ENCODE peak calls at places on chromosome 2, in four cellular contexts. One of them, this sample, is unnamed.

GRCh38 chr2:108399479-108399878 is 21.7 kb downstream of the SULT1C4 start:
- DNase-seq in HepG2: no peak
- DNase-seq in H1: no peak
- DNase-seq in K562: no peak
- DNase-seq in this sample: no peak

GRCh38 chr2:195486987-195487644 is 169.9 kb upstream of the SLC39A10 start:
- DNase-seq in K562: peak; percentile 89
- DNase-seq in H1: no peak
- DNase-seq in HepG2: no peak
- DNase-seq in this sample: peak; percentile 7

GRCh38 chr2:45823723-45824206 is 172.3 kb downstream of the PRKCE start:
- DNase-seq in HepG2: no peak
- DNase-seq in K562: no peak
- DNase-seq in H1: no peak
- DNase-seq in this sample: no peak

GRCh38 chr2:75614062-75614710 is 32.4 kb upstream of the MRPL19 start:
- DNase-seq in H1: no peak
- DNase-seq in HepG2: no peak
- DNase-seq in K562: no peak
- DNase-seq in this sample: no peak

GRCh38 chr2:134146161-134146560 is 107.7 kb upstream of the MGAT5 start:
- DNase-seq in H1: no peak
- DNase-seq in HepG2: no peak
- DNase-seq in K562: no peak
- DNase-seq in this sample: no peak

GRCh38 chr2:223488814-223489213 is 113.3 kb downstream of the SCG2 start:
- DNase-seq in H1: no peak
- DNase-seq in HepG2: no peak
- DNase-seq in K562: peak; percentile 29
- DNase-seq in this sample: no peak

GRCh38 chr2:119383410-119384140 is 16.8 kb downstream of the DBI start:
- DNase-seq in H1: no peak
- DNase-seq in HepG2: no peak
- DNase-seq in K562: no peak
- DNase-seq in this sample: no peak

GRCh38 chr2:197205590-197206215 is 104.9 kb downstream of the ANKRD44 start:
- DNase-seq in H1: no peak
- DNase-seq in HepG2: no peak
- DNase-seq in K562: no peak
- DNase-seq in this sample: no peak

GRCh38 chr2:138071720-138072719 is 107.7 kb downstream of the HNMT start:
- DNase-seq in H1: no peak
- DNase-seq in K562: no peak
- DNase-seq in HepG2: peak; percentile 39
- DNase-seq in this sample: no peak

GRCh38 chr2:19299032-19299431 is 59.4 kb downstream of the OSR1 start:
- DNase-seq in K562: no peak
- DNase-seq in HepG2: no peak
- DNase-seq in H1: no peak
- DNase-seq in this sample: no peak

GRCh38 chr2:58571181-58571852 is 330.2 kb upstream of the FANCL start:
- DNase-seq in HepG2: peak; percentile 50
- DNase-seq in K562: peak; percentile 85
- DNase-seq in H1: peak; percentile 53
- DNase-seq in this sample: peak; percentile 77

GRCh38 chr2:181394741-181395437 is 62.3 kb upstream of the ITGA4 start:
- DNase-seq in HepG2: no peak
- DNase-seq in K562: no peak
- DNase-seq in H1: no peak
- DNase-seq in this sample: no peak

GRCh38 chr2:210224660-210225460 is at the start of gene ACADL:
- DNase-seq in H1: peak; percentile 76
- DNase-seq in K562: no peak
- DNase-seq in HepG2: no peak
- DNase-seq in this sample: no peak
- TF ChIP-seq JUND in H1: no peak
- TF ChIP-seq JUND in K562: no peak
- TF ChIP-seq JUND in HepG2: no peak
- TF ChIP-seq JUND in this sample: no peak

DNA sequence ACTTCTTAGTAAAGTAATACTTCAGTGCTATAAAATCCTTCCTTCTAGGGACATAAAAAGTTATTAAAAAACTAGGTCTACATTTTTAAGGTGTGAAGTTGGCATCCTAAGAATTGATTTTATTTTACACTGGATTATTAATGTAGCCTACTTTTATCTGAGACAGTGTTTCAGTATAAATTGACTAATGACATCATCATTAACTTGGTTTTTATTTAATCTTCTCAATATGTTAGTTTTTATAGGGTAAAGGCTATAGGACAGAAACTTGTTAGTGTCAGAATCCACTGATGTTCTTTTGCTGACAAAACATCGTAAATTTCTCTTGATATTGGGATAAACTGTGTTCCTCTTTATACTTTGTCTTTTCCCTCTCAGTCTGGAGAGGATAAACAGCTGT is 570.0 kb downstream of the EPHA4 start:
- DNase-seq in H1: no peak
- DNase-seq in HepG2: no peak
- DNase-seq in K562: no peak
- DNase-seq in this sample: no peak
- TF ChIP-seq POLR2A in H1: no peak
- TF ChIP-seq POLR2A in HepG2: no peak
- TF ChIP-seq POLR2A in K562: no peak
- TF ChIP-seq POLR2A in this sample: no peak

DNA sequence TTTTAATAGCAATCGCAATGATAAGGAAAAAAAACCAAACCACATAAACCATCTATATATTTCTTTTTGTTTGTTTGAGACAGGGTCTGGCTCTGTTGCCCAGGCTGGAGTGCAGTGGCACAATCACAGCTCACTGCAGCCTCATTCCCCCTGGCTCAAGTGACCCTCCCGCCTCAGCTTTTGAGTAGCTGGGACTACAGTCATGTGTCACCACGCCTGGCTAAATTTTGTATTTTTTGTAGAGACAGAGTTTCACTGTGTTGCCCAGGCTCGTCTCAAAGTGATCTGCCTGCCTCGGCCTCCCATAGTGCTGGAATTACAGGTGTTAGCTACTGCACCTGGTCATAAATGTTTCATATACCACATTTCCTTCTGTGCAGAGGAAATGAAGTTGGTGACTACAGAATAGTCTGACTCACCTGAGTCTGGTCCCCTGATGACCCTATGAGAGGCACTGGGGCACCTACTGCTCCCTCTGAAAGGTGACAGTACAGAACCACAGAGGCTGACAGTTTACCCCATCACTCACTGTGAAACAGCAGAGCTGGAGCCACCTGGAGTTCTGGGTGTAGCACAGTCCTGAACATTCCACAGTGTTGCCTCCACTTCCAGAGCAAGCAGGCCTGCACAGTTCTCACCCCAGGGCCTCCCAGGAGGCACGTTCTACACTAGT is 183.7 kb upstream of the PXDN start:
- DNase-seq in K562: no peak
- DNase-seq in H1: no peak
- DNase-seq in HepG2: no peak
- DNase-seq in this sample: no peak
- TF ChIP-seq FOSL1 in K562: no peak
- TF ChIP-seq FOSL1 in H1: no peak
- TF ChIP-seq FOSL1 in HepG2: no peak
- TF ChIP-seq FOSL1 in this sample: no peak

GRCh38 chr2:12113364-12113763 is 366.9 kb downstream of the LPIN1 start:
- DNase-seq in H1: no peak
- DNase-seq in HepG2: no peak
- DNase-seq in K562: no peak
- DNase-seq in this sample: no peak

GRCh38 chr2:12106440-12107080 is 360.1 kb downstream of the LPIN1 start:
- DNase-seq in K562: peak; percentile 97
- DNase-seq in HepG2: no peak
- DNase-seq in H1: no peak
- DNase-seq in this sample: no peak

GRCh38 chr2:12109363-12110017 is 363.1 kb downstream of the LPIN1 start:
- DNase-seq in H1: no peak
- DNase-seq in K562: peak; percentile 74
- DNase-seq in HepG2: peak; percentile 64
- DNase-seq in this sample: no peak

GRCh38 chr2:12107849-12108420 is 361.5 kb downstream of the LPIN1 start:
- DNase-seq in H1: no peak
- DNase-seq in K562: no peak
- DNase-seq in HepG2: no peak
- DNase-seq in this sample: no peak

GRCh38 chr2:12110074-12110473 is 363.6 kb downstream of the LPIN1 start:
- DNase-seq in HepG2: no peak
- DNase-seq in K562: no peak
- DNase-seq in H1: no peak
- DNase-seq in this sample: no peak
- TF ChIP-seq JUND in HepG2: no peak
- TF ChIP-seq JUND in K562: no peak
- TF ChIP-seq JUND in H1: no peak
- TF ChIP-seq JUND in this sample: no peak

GRCh38 chr2:95346236-95346737 is 49.1 kb downstream of the KCNIP3 start:
- DNase-seq in H1: no peak
- DNase-seq in HepG2: no peak
- DNase-seq in K562: peak; percentile 78
- DNase-seq in this sample: no peak
- TF ChIP-seq POLR2A in H1: no peak
- TF ChIP-seq POLR2A in HepG2: no peak
- TF ChIP-seq POLR2A in K562: no peak
- TF ChIP-seq POLR2A in this sample: no peak

This sample was measured in HCT116.